ENCODE peak calls at places on chromosomes 4 and X, in seven cellular contexts. B is psoas muscle, I is hepatocyte, A is stomach, D is HL-60, K is nephron progenitor cell, N is fibroblast of the aortic adventitia. L is an unnamed sample.

GRCh38 chr4:81135501-81135900 is 79.5 kb downstream of the PRKG2 start:
- DNase-seq in B (no peak), I (no peak), A (no peak), D (no peak), K (no peak), N (peak), L (no peak)

GRCh38 chr4:94332983-94333590 is 9.5 kb downstream of the HPGDS start:
- DNase-seq in B (no peak), I (peak), A (no peak), D (no peak), K (no peak), N (peak), L (no peak)

GRCh38 chr4:1310031-1310795 is 20.5 kb downstream of the MAEA start:
- DNase-seq in B (no peak), I (no peak), A (no peak), D (no peak), K (no peak), N (peak), L (no peak)

GRCh38 chrX:20511792-20512191 is 245.1 kb upstream of the RPS6KA3 start:
- DNase-seq in B (no peak), I (no peak), A (no peak), D (no peak), K (no peak), N (no peak), L (no peak)

GRCh38 chrX:17473021-17473420 is 98.0 kb downstream of the NHS start:
- DNase-seq in B (no peak), I (no peak), A (no peak), D (no peak), K (no peak), N (no peak), L (no peak)

GRCh38 chr4:136784326-136784725 is 748.0 kb downstream of the PCDH18 start:
- DNase-seq in B (no peak), I (no peak), A (no peak), D (no peak), K (no peak), N (no peak), L (no peak)

GRCh38 chr4:128450326-128451120 is 162.9 kb upstream of the PGRMC2 start:
- DNase-seq in B (no peak), I (no peak), A (no peak), D (no peak), K (no peak), N (peak), L (no peak)

GRCh38 chrX:40273356-40274050 is 175.7 kb upstream of the BCOR start:
- DNase-seq in B (peak), I (peak), A (no peak), D (no peak), K (no peak), N (peak), L (no peak)

DNA sequence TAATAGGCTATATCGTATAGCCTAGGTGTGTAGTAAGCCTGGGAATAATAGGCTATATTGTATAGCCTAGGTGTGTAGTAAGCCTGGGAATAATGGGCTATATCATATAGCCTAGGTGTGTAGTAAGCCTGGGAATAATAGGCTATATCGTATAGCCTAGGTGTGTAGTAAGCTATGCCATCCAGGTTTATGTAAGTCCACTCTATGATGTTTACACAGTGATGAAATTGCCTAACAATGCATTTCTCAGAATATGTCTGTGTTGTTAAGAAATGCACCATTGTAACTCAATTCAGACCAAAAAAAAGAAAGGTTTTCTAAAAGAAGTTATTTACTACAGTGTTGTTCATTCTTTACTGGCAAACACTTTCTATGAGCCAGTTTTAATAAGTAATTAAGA is 1387.2 kb downstream of the STIM2 start:
- DNase-seq in B (no peak), I (no peak), A (no peak), D (no peak), K (no peak), N (no peak), L (no peak)
- TF ChIP-seq CTCF in B (no peak), I (no peak), A (no peak), D (no peak), K (no peak), N (no peak), L (no peak)

DNA sequence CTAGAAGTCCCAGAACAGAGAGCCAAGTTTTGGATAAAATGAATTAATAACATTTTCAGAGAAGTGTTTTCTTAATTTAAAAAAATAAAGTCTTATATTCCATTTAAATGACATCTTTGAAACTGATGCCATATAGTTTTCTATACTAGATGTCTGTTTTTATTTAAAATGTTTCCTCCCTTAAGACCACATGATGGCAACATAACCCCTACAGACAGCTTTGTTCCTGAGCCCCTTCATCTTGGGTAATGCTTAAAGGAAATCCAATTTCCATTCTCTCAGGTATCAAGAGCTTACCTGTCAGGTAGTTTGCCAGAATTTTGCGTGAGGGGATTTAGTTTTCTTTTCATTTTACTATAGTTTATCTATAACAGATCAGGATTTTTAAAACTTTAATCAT is 181.4 kb upstream of the UGT8 start:
- DNase-seq in B (no peak), I (peak), A (no peak), D (no peak), K (no peak), N (no peak), L (no peak)
- TF ChIP-seq CTCF in B (no peak), I (peak), A (no peak), D (no peak), K (no peak), N (no peak), L (no peak)

DNA sequence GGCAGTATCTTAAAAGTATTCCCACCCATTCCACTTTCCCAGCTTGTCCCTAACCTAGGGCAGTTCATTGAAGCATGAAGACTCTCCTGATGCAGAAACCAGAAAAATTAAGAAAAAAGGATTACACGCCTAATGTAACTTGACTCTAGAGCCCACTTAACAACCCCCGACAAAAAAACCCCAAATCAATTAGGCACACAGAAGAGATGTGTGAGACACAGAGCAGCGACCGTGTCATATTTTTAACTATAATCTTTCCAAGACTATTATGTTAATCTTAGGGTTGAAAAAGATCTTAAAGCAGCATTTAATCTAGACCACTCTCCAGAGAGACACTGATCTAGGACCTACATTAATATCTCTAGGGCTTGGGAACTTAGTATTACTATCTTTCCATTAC is 1.3 kb downstream of the YTHDC1 start:
- DNase-seq in B (no peak), I (no peak), A (no peak), D (no peak), K (no peak), N (no peak), L (no peak)
- TF ChIP-seq CTCF in B (no peak), I (no peak), A (no peak), D (no peak), K (no peak), N (no peak), L (no peak)

GRCh38 chrX:138150709-138151108 is 560.8 kb downstream of the FGF13 start:
- DNase-seq in B (no peak), I (no peak), A (no peak), D (no peak), K (no peak), N (no peak), L (no peak)
- TF ChIP-seq CTCF in B (no peak), I (no peak), A (no peak), D (no peak), K (no peak), N (no peak), L (no peak)

GRCh38 chrX:24495700-24496099 is 30.6 kb downstream of the PDK3 start:
- DNase-seq in B (no peak), I (no peak), A (no peak), D (no peak), K (no peak), N (no peak), L (no peak)

GRCh38 chrX:24498975-24499374 is 33.9 kb downstream of the PDK3 start:
- DNase-seq in B (no peak), I (peak), A (no peak), D (no peak), K (no peak), N (peak), L (no peak)

GRCh38 chrX:24493740-24494543 is 28.9 kb downstream of the PDK3 start:
- DNase-seq in B (no peak), I (peak), A (no peak), D (no peak), K (no peak), N (no peak), L (no peak)

GRCh38 chrX:24494544-24495113 is 29.5 kb downstream of the PDK3 start:
- DNase-seq in B (no peak), I (peak), A (no peak), D (no peak), K (no peak), N (peak), L (no peak)

GRCh38 chrX:24498181-24498580 is 33.1 kb downstream of the PDK3 start:
- DNase-seq in B (no peak), I (peak), A (no peak), D (no peak), K (no peak), N (peak), L (peak)
- TF ChIP-seq CTCF in B (no peak), I (peak), A (no peak), D (no peak), K (no peak), N (peak), L (no peak)

DNA sequence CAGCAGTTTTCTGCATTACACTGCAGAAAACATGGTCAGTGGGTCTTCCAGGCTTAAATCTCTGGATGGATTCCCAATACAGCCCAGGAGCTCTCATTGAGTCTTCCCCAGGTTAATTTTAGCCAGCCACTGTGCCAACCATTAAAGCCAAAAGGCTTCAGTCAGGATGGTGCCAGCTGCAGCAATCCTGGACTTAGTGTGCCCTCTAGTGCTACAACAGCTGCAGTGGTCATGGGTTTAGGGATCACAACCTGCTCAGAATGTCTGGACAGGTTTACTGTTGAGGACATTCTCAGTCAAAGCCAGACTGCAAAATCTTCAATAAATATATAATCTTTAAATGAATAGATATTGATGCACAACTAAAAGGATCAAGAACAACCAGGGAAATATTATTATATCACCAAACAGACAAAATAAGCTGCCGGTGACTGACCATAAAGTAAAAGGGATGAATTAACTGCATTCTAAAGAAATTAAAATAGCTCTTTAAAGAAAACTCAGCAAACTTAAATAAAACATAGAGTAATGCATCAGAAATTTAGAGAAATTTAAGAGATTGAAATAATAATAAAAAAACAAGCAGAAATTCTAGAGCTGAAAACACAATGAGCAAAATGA is 639.9 kb downstream of the SPOCK3 start:
- DNase-seq in B (no peak), I (peak), A (peak), D (peak), K (peak), N (peak), L (peak)
- TF ChIP-seq CTCF in B (no peak), I (peak), A (no peak), D (peak), K (peak), N (peak), L (no peak)